ENCODE peak calls at places on chromosome 7, in four cellular contexts. One of them, this sample, is unnamed.

GRCh38 chr7:52413051-52413450 is 622.4 kb upstream of the POM121L12 start:
- DNase-seq in K562: no peak
- DNase-seq in SK-N-SH: no peak
- DNase-seq in H1: no peak
- DNase-seq in this sample: no peak

GRCh38 chr7:105649727-105650381 is 68.6 kb upstream of the EFCAB10 start:
- DNase-seq in SK-N-SH: no peak
- DNase-seq in K562: no peak
- DNase-seq in H1: no peak
- DNase-seq in this sample: no peak

GRCh38 chr7:87528733-87529132 is 53.3 kb upstream of the ABCB4 start:
- DNase-seq in H1: no peak
- DNase-seq in K562: no peak
- DNase-seq in SK-N-SH: no peak
- DNase-seq in this sample: no peak

GRCh38 chr7:47307311-47307710 is 274.6 kb downstream of the TNS3 start:
- DNase-seq in H1: no peak
- DNase-seq in SK-N-SH: no peak
- DNase-seq in K562: no peak
- DNase-seq in this sample: no peak

GRCh38 chr7:143512488-143513340 is 35.0 kb downstream of the TAS2R41 start:
- DNase-seq in H1: no peak
- DNase-seq in K562: no peak
- DNase-seq in SK-N-SH: no peak
- DNase-seq in this sample: no peak

GRCh38 chr7:17159500-17160037 is 138.9 kb upstream of the AHR start:
- DNase-seq in SK-N-SH: no peak
- DNase-seq in H1: no peak
- DNase-seq in K562: no peak
- DNase-seq in this sample: peak; percentile 77

GRCh38 chr7:134355925-134356324 is 39.2 kb upstream of the SLC35B4 start:
- DNase-seq in K562: no peak
- DNase-seq in SK-N-SH: no peak
- DNase-seq in H1: no peak
- DNase-seq in this sample: no peak

GRCh38 chr7:78967046-78967445 is 486.4 kb downstream of the MAGI2 start:
- DNase-seq in SK-N-SH: no peak
- DNase-seq in K562: no peak
- DNase-seq in H1: no peak
- DNase-seq in this sample: no peak

GRCh38 chr7:144653449-144653848 is 182.4 kb downstream of the TPK1 start:
- DNase-seq in H1: no peak
- DNase-seq in K562: no peak
- DNase-seq in SK-N-SH: no peak
- DNase-seq in this sample: no peak

GRCh38 chr7:30276203-30276900 is 8.0 kb upstream of the ZNRF2 start:
- DNase-seq in SK-N-SH: peak; percentile 67
- DNase-seq in H1: peak; percentile 15
- DNase-seq in K562: peak; percentile 57
- DNase-seq in this sample: no peak

GRCh38 chr7:23490357-23491131 is 20.3 kb upstream of the IGF2BP3 start:
- DNase-seq in H1: no peak
- DNase-seq in SK-N-SH: peak; percentile 98
- DNase-seq in K562: peak; percentile 55
- DNase-seq in this sample: no peak

GRCh38 chr7:131074043-131074442 is 253.6 kb upstream of the MKLN1 start:
- DNase-seq in H1: no peak
- DNase-seq in SK-N-SH: no peak
- DNase-seq in K562: no peak
- DNase-seq in this sample: no peak

GRCh38 chr7:66930341-66930740 is 9.3 kb downstream of the TMEM248 start:
- DNase-seq in K562: peak; percentile 85
- DNase-seq in SK-N-SH: peak; percentile 44
- DNase-seq in H1: peak; percentile 34
- DNase-seq in this sample: no peak

GRCh38 chr7:156578978-156579430 is 61.6 kb upstream of the RNF32 start:
- DNase-seq in K562: no peak
- DNase-seq in SK-N-SH: no peak
- DNase-seq in H1: no peak
- DNase-seq in this sample: no peak

GRCh38 chr7:37432240-37432917 is 16.3 kb downstream of the ELMO1 start:
- DNase-seq in SK-N-SH: no peak
- DNase-seq in H1: no peak
- DNase-seq in K562: no peak
- DNase-seq in this sample: no peak

GRCh38 chr7:54788664-54789063 is 29.7 kb upstream of the SEC61G start:
- DNase-seq in H1: peak; percentile 47
- DNase-seq in K562: peak; percentile 40
- DNase-seq in SK-N-SH: peak; percentile 73
- DNase-seq in this sample: peak; percentile 13

GRCh38 chr7:15199482-15199881 is 296.9 kb upstream of the DGKB start:
- DNase-seq in K562: no peak
- DNase-seq in SK-N-SH: peak; percentile 11
- DNase-seq in H1: no peak
- DNase-seq in this sample: no peak

GRCh38 chr7:121521681-121522405 is 125.7 kb upstream of the FAM3C start:
- DNase-seq in SK-N-SH: no peak
- DNase-seq in H1: no peak
- DNase-seq in K562: no peak
- DNase-seq in this sample: no peak

GRCh38 chr7:110522751-110523200 is 568.2 kb upstream of the LRRN3 start:
- DNase-seq in K562: no peak
- DNase-seq in SK-N-SH: peak; percentile 50
- DNase-seq in H1: no peak
- DNase-seq in this sample: no peak

GRCh38 chr7:90244909-90245841 is at the start of gene CFAP69:
- DNase-seq in SK-N-SH: peak; percentile 94
- DNase-seq in H1: peak; percentile 85
- DNase-seq in K562: peak; percentile 91
- DNase-seq in this sample: peak; percentile 46

GRCh38 chr7:29606287-29606721 is 42.7 kb downstream of the PRR15 start:
- DNase-seq in H1: no peak
- DNase-seq in SK-N-SH: peak; percentile 39
- DNase-seq in K562: peak; percentile 66
- DNase-seq in this sample: no peak

GRCh38 chr7:108071551-108071950 is 58.6 kb downstream of the LAMB4 start:
- DNase-seq in H1: no peak
- DNase-seq in SK-N-SH: no peak
- DNase-seq in K562: no peak
- DNase-seq in this sample: no peak

GRCh38 chr7:150307904-150308303 is 15.3 kb upstream of the LRRC61 start:
- DNase-seq in SK-N-SH: no peak
- DNase-seq in K562: peak; percentile 5
- DNase-seq in H1: no peak
- DNase-seq in this sample: no peak

GRCh38 chr7:2520808-2521146 is 1.2 kb downstream of the LFNG start:
- DNase-seq in K562: no peak
- DNase-seq in H1: no peak
- DNase-seq in SK-N-SH: no peak
- DNase-seq in this sample: no peak

GRCh38 chr7:142874837-142875236 is 10.7 kb downstream of the TRPV6 start:
- DNase-seq in H1: no peak
- DNase-seq in K562: no peak
- DNase-seq in SK-N-SH: no peak
- DNase-seq in this sample: no peak

GRCh38 chr7:139753079-139753692 is 24.6 kb downstream of the HIPK2 start:
- DNase-seq in SK-N-SH: no peak
- DNase-seq in H1: no peak
- DNase-seq in K562: no peak
- DNase-seq in this sample: no peak

GRCh38 chr7:21960922-21961321 is 15.2 kb upstream of the CDCA7L start:
- DNase-seq in H1: no peak
- DNase-seq in K562: no peak
- DNase-seq in SK-N-SH: no peak
- DNase-seq in this sample: no peak

GRCh38 chr7:17130281-17131059 is 168.0 kb upstream of the AHR start:
- DNase-seq in SK-N-SH: no peak
- DNase-seq in H1: no peak
- DNase-seq in K562: no peak
- DNase-seq in this sample: no peak

GRCh38 chr7:131869186-131869862 is 312.9 kb upstream of the PODXL start:
- DNase-seq in SK-N-SH: no peak
- DNase-seq in H1: no peak
- DNase-seq in K562: no peak
- DNase-seq in this sample: no peak

GRCh38 chr7:47724335-47724982 is 142.5 kb upstream of the TNS3 start:
- DNase-seq in K562: no peak
- DNase-seq in SK-N-SH: no peak
- DNase-seq in H1: peak; percentile 15
- DNase-seq in this sample: no peak

GRCh38 chr7:22255834-22256233 is 101.1 kb downstream of the RAPGEF5 start:
- DNase-seq in K562: no peak
- DNase-seq in H1: no peak
- DNase-seq in SK-N-SH: no peak
- DNase-seq in this sample: no peak

GRCh38 chr7:141585592-141586510 is 34.6 kb downstream of the AGK start:
- DNase-seq in SK-N-SH: no peak
- DNase-seq in K562: no peak
- DNase-seq in H1: no peak
- DNase-seq in this sample: peak; percentile 46

DNA sequence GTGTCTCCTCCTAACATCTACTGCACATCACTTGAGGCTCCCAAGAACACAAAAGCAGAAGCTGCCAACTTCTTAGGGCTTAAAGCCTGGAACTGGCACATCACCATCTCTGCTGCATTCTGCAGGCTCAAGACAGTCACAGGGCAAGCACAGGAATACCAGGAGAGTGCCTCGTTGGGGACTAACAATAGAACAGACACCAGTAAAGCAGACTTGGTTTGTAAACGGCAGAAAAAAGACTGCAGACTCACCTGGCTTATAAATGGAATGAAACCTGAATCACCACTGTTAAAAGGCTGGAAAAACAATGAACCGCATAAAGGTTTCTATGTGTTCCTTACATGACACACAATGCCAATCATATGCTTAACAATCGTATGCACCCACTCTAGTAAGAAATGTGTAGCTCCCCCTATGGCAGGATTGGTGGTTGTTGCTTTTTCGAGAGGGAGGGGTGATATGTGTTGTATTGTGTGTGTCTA is 12.8 kb downstream of the RHEB start:
- DNase-seq in SK-N-SH: peak; percentile 45
- DNase-seq in H1: no peak
- DNase-seq in K562: peak; percentile 55
- DNase-seq in this sample: no peak
- TF ChIP-seq NRF1 in SK-N-SH: no peak
- TF ChIP-seq NRF1 in H1: no peak
- TF ChIP-seq NRF1 in K562: no peak
- TF ChIP-seq NRF1 in this sample: no peak

GRCh38 chr7:28077616-28078015 is 103.0 kb downstream of the JAZF1 start:
- DNase-seq in K562: no peak
- DNase-seq in SK-N-SH: no peak
- DNase-seq in H1: no peak
- DNase-seq in this sample: no peak

GRCh38 chr7:28076421-28077163 is 104.0 kb downstream of the JAZF1 start:
- DNase-seq in SK-N-SH: peak; percentile 44
- DNase-seq in K562: no peak
- DNase-seq in H1: no peak
- DNase-seq in this sample: no peak

GRCh38 chr7:28072876-28073514 is 107.6 kb downstream of the JAZF1 start:
- DNase-seq in SK-N-SH: no peak
- DNase-seq in K562: no peak
- DNase-seq in H1: no peak
- DNase-seq in this sample: no peak

GRCh38 chr7:28078036-28078901 is 102.3 kb downstream of the JAZF1 start:
- DNase-seq in SK-N-SH: peak; percentile 52
- DNase-seq in K562: peak; percentile 40
- DNase-seq in H1: no peak
- DNase-seq in this sample: no peak

GRCh38 chr7:28075674-28076358 is 104.8 kb downstream of the JAZF1 start:
- DNase-seq in SK-N-SH: no peak
- DNase-seq in H1: no peak
- DNase-seq in K562: no peak
- DNase-seq in this sample: no peak
- TF ChIP-seq JUND in SK-N-SH: no peak
- TF ChIP-seq JUND in H1: no peak
- TF ChIP-seq JUND in K562: no peak
- TF ChIP-seq JUND in this sample: no peak

DNA sequence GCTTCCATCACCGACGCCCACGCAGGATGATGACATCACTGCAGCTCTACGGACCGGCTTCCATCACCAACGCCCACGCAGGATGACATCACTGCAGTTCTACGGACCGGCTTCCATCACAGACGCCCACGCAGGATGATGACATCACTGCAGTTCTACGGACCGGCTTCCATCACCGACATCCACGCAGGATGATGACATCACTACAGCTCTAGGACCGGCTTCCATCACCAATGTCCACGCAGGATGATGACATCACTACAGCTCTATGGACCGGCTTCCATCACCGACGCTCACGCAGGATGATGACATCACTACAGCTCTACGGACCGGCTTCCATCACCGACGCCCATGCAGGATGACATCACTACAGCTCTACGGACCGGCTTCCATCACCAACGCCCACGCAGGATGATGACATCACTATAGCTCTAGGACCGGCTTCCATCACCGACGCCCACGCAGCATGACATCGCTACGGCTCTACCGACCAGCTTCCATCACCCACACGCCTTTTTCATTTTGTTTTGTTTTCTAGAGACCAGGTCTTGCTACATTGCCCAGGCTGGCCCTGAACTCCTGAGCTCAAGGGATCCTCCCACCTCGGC is 29.5 kb downstream of the GPER1 start:
- DNase-seq in H1: no peak
- DNase-seq in SK-N-SH: no peak
- DNase-seq in K562: no peak
- DNase-seq in this sample: no peak
- TF ChIP-seq NRF1 in H1: no peak
- TF ChIP-seq NRF1 in SK-N-SH: no peak
- TF ChIP-seq NRF1 in K562: no peak
- TF ChIP-seq NRF1 in this sample: no peak

DNA sequence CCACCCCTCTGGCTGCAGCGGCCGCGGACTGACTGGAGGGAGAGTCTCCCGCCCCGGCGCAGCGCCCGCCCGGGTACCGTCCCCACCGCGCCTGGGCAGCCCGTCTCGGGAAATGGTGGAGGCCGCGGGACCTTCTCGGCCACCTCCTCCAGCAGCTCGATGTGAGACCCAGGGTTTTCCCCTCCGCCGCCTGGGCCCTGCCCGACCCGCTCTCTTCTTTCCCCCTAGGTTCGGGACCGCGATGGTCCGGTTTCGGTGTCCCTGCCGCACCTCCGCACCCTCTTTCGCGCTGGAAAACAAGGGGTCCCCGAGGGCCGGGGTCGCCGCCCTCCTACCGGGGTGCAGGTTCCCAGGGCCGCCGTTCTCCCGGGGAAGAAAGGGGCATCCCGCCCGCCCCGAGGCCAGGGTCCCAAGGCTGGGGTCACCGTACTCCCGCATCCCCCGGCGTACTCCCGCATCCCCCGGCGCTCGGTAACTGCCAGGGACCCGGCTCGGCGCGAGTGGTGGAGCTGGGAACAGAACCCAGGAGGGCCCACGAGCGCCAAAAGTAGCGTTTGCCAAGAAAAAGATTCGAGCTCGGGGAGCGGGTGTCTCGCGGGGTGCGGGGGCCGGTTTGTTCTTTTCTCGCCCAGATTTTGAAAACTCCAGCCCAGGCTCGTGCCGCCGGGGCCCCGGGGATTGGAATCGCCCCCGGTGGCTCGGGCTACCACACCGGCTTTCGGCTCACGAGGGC is 3.4 kb downstream of the TNRC18 start:
- DNase-seq in H1: no peak
- DNase-seq in K562: no peak
- DNase-seq in SK-N-SH: peak; percentile 77
- DNase-seq in this sample: no peak
- TF ChIP-seq JUND in H1: no peak
- TF ChIP-seq JUND in K562: no peak
- TF ChIP-seq JUND in SK-N-SH: no peak
- TF ChIP-seq JUND in this sample: no peak